ENCODE peak calls at places on chromosome X, in eight cellular contexts. B is epithelial cell of esophagus, V is right atrium auricular region, F is cardiac muscle cell, N is HL-60, O is AG04450, E is fibroblast of mammary gland, S is heart left ventricle. T is an unnamed sample.
A peak's percentile ranks its signal among the peaks of the same experiment; 100 is the strongest.

GRCh38 chrX:127861611-127862010 is 190.6 kb downstream of the ACTRT1 start:
- DNase-seq in B (no peak), V (no peak), F (no peak), N (no peak), O (no peak), E (no peak), S (no peak), T (no peak)

GRCh38 chrX:116317409-116317808 is 119.0 kb upstream of the SLC6A14 start:
- DNase-seq in B (peak; percentile 28), V (no peak), F (peak; percentile 49), N (no peak), O (no peak), E (peak; percentile 48), S (peak; percentile 27), T (peak; percentile 75)

GRCh38 chrX:101407167-101407747 is 468 bp downstream of the GLA start:
- DNase-seq in B (no peak), V (no peak), F (no peak), N (peak; percentile 31), O (no peak), E (no peak), S (no peak), T (no peak)

GRCh38 chrX:39613508-39613921 is 484.2 kb downstream of the BCOR start:
- DNase-seq in B (no peak), V (no peak), F (peak; percentile 22), N (no peak), O (no peak), E (no peak), S (peak; percentile 40), T (no peak)

GRCh38 chrX:39731735-39732134 is 366.0 kb downstream of the BCOR start:
- DNase-seq in B (no peak), V (no peak), F (no peak), N (no peak), O (no peak), E (no peak), S (peak; percentile 28), T (peak; percentile 26)

GRCh38 chrX:139125916-139126315 is 404.6 kb upstream of the F9 start:
- DNase-seq in B (no peak), V (no peak), F (no peak), N (no peak), O (no peak), E (no peak), S (no peak), T (no peak)

GRCh38 chrX:106036716-106037115 is 1.8 kb downstream of the SERPINA7 start:
- DNase-seq in B (no peak), V (no peak), F (no peak), N (no peak), O (no peak), E (no peak), S (no peak), T (no peak)

GRCh38 chrX:108666101-108666500 is 70.3 kb downstream of the IRS4 start:
- DNase-seq in B (no peak), V (no peak), F (no peak), N (no peak), O (no peak), E (no peak), S (no peak), T (no peak)

GRCh38 chrX:13112499-13112898 is 68.1 kb upstream of the FAM9C start:
- DNase-seq in B (no peak), V (no peak), F (no peak), N (no peak), O (no peak), E (no peak), S (no peak), T (no peak)

GRCh38 chrX:124344246-124344645 is 2.1 kb upstream of the SH2D1A start:
- DNase-seq in B (no peak), V (no peak), F (no peak), N (no peak), O (no peak), E (no peak), S (no peak), T (no peak)

GRCh38 chrX:85993539-85994197 is 53.7 kb downstream of the CHM start:
- DNase-seq in B (peak; percentile 23), V (no peak), F (no peak), N (no peak), O (no peak), E (peak; percentile 23), S (no peak), T (no peak)

GRCh38 chrX:70960728-70961127 is 29.8 kb upstream of the SLC7A3 start:
- DNase-seq in B (peak; percentile 32), V (no peak), F (no peak), N (no peak), O (no peak), E (no peak), S (no peak), T (peak; percentile 4)
- TF ChIP-seq CTCF in B (peak; percentile 47), V (no peak), F (no peak), N (no peak), O (no peak), E (no peak), S (no peak), T (no peak)

GRCh38 chrX:137746289-137746688 is 180.4 kb downstream of the ZIC3 start:
- DNase-seq in B (no peak), V (no peak), F (no peak), N (no peak), O (no peak), E (no peak), S (no peak), T (no peak)
- H3K4me3 ChIP-seq in B (no peak overlapping the region), V (no peak overlapping the region), F (no peak overlapping the region), N (no peak overlapping the region), O (no peak overlapping the region), E (no peak overlapping the region), S (no peak overlapping the region), T (no peak overlapping the region)

GRCh38 chrX:52574416-52575275 is 57.8 kb upstream of the XAGE1B start:
- DNase-seq in B (peak; percentile 53), V (no peak), F (peak; percentile 62), N (peak; percentile 19), O (peak; percentile 1), E (peak; percentile 64), S (no peak), T (peak; percentile 69)
- TF ChIP-seq CTCF in B (peak; percentile 61), V (peak; percentile 69), F (peak; percentile 56), N (peak; percentile 28), O (peak; percentile 65), E (peak; percentile 67), S (peak; percentile 58), T (peak; percentile 63)

GRCh38 chrX:10377427-10377826 is 220.7 kb downstream of the CLCN4 start:
- DNase-seq in B (no peak), V (no peak), F (no peak), N (no peak), O (no peak), E (no peak), S (no peak), T (no peak)
- H3K4me3 ChIP-seq in B (no peak overlapping the region), V (no peak overlapping the region), F (no peak overlapping the region), N (no peak overlapping the region), O (no peak overlapping the region), E (no peak overlapping the region), S (no peak overlapping the region), T (no peak overlapping the region)

GRCh38 chrX:23902419-23902818 is 5.3 kb downstream of the APOO start:
- DNase-seq in B (peak; percentile 68), V (no peak), F (peak; percentile 67), N (peak; percentile 18), O (no peak), E (peak; percentile 72), S (no peak), T (peak; percentile 83)
- TF ChIP-seq CTCF in B (peak; percentile 37), V (peak; percentile 59), F (peak; percentile 32), N (peak; percentile 4), O (peak; percentile 51), E (peak; percentile 52), S (peak; percentile 59), T (peak; percentile 33)